ENCODE peak calls at places on chromosomes 4 and X, in six cellular contexts. One of them, this sample, is unnamed.

GRCh38 chrX:47358387-47359065 is 11.9 kb upstream of the ZNF157 start:
- DNase-seq in HepG2: no peak
- DNase-seq in HCT116: no peak
- DNase-seq in H1: no peak
- DNase-seq in GM12878: no peak
- DNase-seq in K562: no peak
- DNase-seq in this sample: no peak

GRCh38 chrX:7120578-7121219 is 26.8 kb upstream of the STS start:
- DNase-seq in HepG2: peak; percentile 69
- DNase-seq in HCT116: no peak
- DNase-seq in H1: no peak
- DNase-seq in GM12878: no peak
- DNase-seq in K562: no peak
- DNase-seq in this sample: no peak

GRCh38 chr4:119521306-119521705 is 107.3 kb downstream of the PDE5A start:
- DNase-seq in HepG2: peak; percentile 18
- DNase-seq in HCT116: no peak
- DNase-seq in H1: no peak
- DNase-seq in GM12878: no peak
- DNase-seq in K562: no peak
- DNase-seq in this sample: no peak

GRCh38 chrX:110396777-110397176 is 38.1 kb downstream of the RTL9 start:
- DNase-seq in HepG2: no peak
- DNase-seq in HCT116: no peak
- DNase-seq in H1: no peak
- DNase-seq in GM12878: no peak
- DNase-seq in K562: no peak
- DNase-seq in this sample: no peak

GRCh38 chr4:81509822-81510221 is 38.1 kb upstream of the RASGEF1B start:
- DNase-seq in HepG2: no peak
- DNase-seq in HCT116: no peak
- DNase-seq in H1: no peak
- DNase-seq in GM12878: no peak
- DNase-seq in K562: no peak
- DNase-seq in this sample: no peak

GRCh38 chrX:69522052-69522451 is 17.9 kb downstream of the NALF2 start:
- DNase-seq in HepG2: no peak
- DNase-seq in HCT116: no peak
- DNase-seq in H1: no peak
- DNase-seq in GM12878: no peak
- DNase-seq in K562: no peak
- DNase-seq in this sample: no peak

GRCh38 chr4:66991521-66991920 is 553.8 kb downstream of the CENPC start:
- DNase-seq in HepG2: no peak
- DNase-seq in HCT116: no peak
- DNase-seq in H1: no peak
- DNase-seq in GM12878: no peak
- DNase-seq in K562: no peak
- DNase-seq in this sample: no peak

GRCh38 chr4:40552536-40552935 is 77.1 kb downstream of the RBM47 start:
- DNase-seq in HepG2: no peak
- DNase-seq in HCT116: no peak
- DNase-seq in H1: no peak
- DNase-seq in GM12878: no peak
- DNase-seq in K562: no peak
- DNase-seq in this sample: no peak

GRCh38 chr4:68209003-68209402 is 36.5 kb downstream of the TMPRSS11B start:
- DNase-seq in HepG2: no peak
- DNase-seq in HCT116: peak; percentile 8
- DNase-seq in H1: no peak
- DNase-seq in GM12878: no peak
- DNase-seq in K562: no peak
- DNase-seq in this sample: no peak

GRCh38 chrX:97844943-97845342 is 961.2 kb downstream of the RPA4 start:
- DNase-seq in HepG2: no peak
- DNase-seq in HCT116: no peak
- DNase-seq in H1: no peak
- DNase-seq in GM12878: no peak
- DNase-seq in K562: no peak
- DNase-seq in this sample: peak; percentile 1

GRCh38 chr4:113394730-113395530 is 345.5 kb downstream of the ANK2 start:
- DNase-seq in HepG2: peak; percentile 88
- DNase-seq in HCT116: peak; percentile 82
- DNase-seq in H1: no peak
- DNase-seq in GM12878: peak; percentile 66
- DNase-seq in K562: peak; percentile 35
- DNase-seq in this sample: peak; percentile 47

GRCh38 chr4:182143822-182144620 is 99.2 kb upstream of the TENM3 start:
- DNase-seq in HepG2: no peak
- DNase-seq in HCT116: no peak
- DNase-seq in H1: peak; percentile 81
- DNase-seq in GM12878: no peak
- DNase-seq in K562: no peak
- DNase-seq in this sample: peak; percentile 84

GRCh38 chrX:103733017-103733416 is 22.3 kb downstream of the TMEM31 start:
- DNase-seq in HepG2: no peak
- DNase-seq in HCT116: no peak
- DNase-seq in H1: no peak
- DNase-seq in GM12878: no peak
- DNase-seq in K562: no peak
- DNase-seq in this sample: no peak

GRCh38 chrX:118615141-118615540 is 112.3 kb upstream of the IL13RA1 start:
- DNase-seq in HepG2: no peak
- DNase-seq in HCT116: no peak
- DNase-seq in H1: no peak
- DNase-seq in GM12878: no peak
- DNase-seq in K562: no peak
- DNase-seq in this sample: no peak

GRCh38 chrX:129529685-129530281 is 6.5 kb upstream of the SMARCA1 start:
- DNase-seq in HepG2: no peak
- DNase-seq in HCT116: no peak
- DNase-seq in H1: no peak
- DNase-seq in GM12878: no peak
- DNase-seq in K562: no peak
- DNase-seq in this sample: peak; percentile 17

GRCh38 chrX:64192673-64193072 is 12.8 kb downstream of the AMER1 start:
- DNase-seq in HepG2: no peak
- DNase-seq in HCT116: no peak
- DNase-seq in H1: no peak
- DNase-seq in GM12878: no peak
- DNase-seq in K562: no peak
- DNase-seq in this sample: no peak

GRCh38 chr4:145218251-145218650 is 37.9 kb upstream of the OTUD4 start:
- DNase-seq in HepG2: no peak
- DNase-seq in HCT116: no peak
- DNase-seq in H1: no peak
- DNase-seq in GM12878: peak; percentile 20
- DNase-seq in K562: no peak
- DNase-seq in this sample: no peak

GRCh38 chrX:84192006-84192405 is 4.0 kb upstream of the RPS6KA6 start:
- DNase-seq in HepG2: no peak
- DNase-seq in HCT116: no peak
- DNase-seq in H1: no peak
- DNase-seq in GM12878: no peak
- DNase-seq in K562: no peak
- DNase-seq in this sample: no peak

GRCh38 chrX:107355533-107355932 is 93.9 kb upstream of the FRMPD3 start:
- DNase-seq in HepG2: no peak
- DNase-seq in HCT116: no peak
- DNase-seq in H1: no peak
- DNase-seq in GM12878: no peak
- DNase-seq in K562: no peak
- DNase-seq in this sample: no peak

GRCh38 chrX:20829665-20830481 is 544.3 kb upstream of the CNKSR2 start:
- DNase-seq in HepG2: no peak
- DNase-seq in HCT116: no peak
- DNase-seq in H1: no peak
- DNase-seq in GM12878: no peak
- DNase-seq in K562: no peak
- DNase-seq in this sample: no peak

GRCh38 chr4:6957994-6958393 is 48.4 kb downstream of the TBC1D14 start:
- DNase-seq in HepG2: no peak
- DNase-seq in HCT116: no peak
- DNase-seq in H1: peak; percentile 39
- DNase-seq in GM12878: no peak
- DNase-seq in K562: no peak
- DNase-seq in this sample: peak; percentile 27

GRCh38 chr4:141339966-141340365 is 119.3 kb downstream of the ZNF330 start:
- DNase-seq in HepG2: no peak
- DNase-seq in HCT116: no peak
- DNase-seq in H1: no peak
- DNase-seq in GM12878: no peak
- DNase-seq in K562: no peak
- DNase-seq in this sample: no peak

DNA sequence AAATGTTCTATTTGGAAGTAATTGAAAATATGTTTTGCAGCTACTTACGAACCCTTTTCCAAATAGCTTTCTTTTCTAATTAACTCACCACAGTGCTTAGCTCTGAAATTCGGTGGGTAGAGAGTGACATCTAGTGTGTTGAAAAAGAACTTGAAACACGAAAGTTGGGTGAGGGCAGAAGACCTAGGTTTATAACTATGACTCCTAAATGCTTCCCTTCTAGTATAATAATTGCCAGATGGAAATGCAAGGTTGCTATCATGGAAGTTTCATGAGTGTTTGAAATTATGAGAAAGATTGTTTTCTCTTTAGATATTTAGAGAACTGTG is 77.2 kb upstream of the NOCT start:
- DNase-seq in HepG2: peak; percentile 27
- DNase-seq in HCT116: peak; percentile 27
- DNase-seq in H1: no peak
- DNase-seq in GM12878: no peak
- DNase-seq in K562: peak; percentile 31
- DNase-seq in this sample: peak; percentile 42
- TF ChIP-seq JUND in HepG2: no peak
- TF ChIP-seq JUND in HCT116: no peak
- TF ChIP-seq JUND in H1: no peak
- TF ChIP-seq JUND in GM12878: no peak
- TF ChIP-seq JUND in K562: no peak
- TF ChIP-seq JUND in this sample: no peak

DNA sequence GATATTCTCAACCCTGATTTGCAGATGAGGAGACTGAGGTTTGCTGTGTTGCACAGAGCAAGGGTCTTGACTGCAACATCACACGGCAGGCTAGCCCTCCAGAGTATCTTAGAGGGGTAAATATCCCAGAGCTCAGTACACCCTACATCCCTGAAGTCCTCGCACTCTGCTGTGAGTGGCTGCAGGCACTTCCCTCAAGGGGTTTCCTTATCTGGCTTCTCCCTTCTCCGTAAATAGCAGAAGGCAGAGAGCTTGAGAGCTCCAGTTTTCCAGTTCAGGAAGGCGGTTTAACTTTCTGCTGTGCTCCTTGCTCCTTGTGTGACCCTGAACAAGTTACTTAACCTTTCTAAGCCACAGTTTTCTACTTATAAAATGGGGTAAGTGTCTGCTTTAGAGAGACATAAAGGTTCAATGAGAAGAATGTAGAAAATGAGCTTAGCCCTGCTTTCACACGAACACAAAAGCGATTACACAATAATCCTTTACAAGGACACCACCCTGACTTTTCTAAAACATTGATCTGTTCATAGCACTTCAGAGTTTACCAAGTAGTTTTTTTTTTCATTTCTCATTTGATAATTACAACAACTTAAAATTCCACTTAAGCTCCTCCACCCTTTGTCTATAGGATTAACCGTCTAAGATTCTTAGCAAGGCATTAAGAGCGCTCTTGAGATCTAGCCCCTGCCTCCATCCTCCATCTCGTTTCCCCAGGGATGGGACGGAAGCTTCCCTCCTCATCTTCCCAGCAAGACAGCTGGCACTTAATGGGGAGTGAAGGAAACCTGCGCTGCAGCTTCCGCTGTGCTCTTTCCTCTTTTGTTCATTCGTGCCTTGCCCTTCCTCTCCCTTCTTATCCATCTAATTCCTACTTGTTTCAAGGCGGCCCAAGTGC is 68.4 kb downstream of the TAPT1 start:
- DNase-seq in HepG2: peak; percentile 26
- DNase-seq in HCT116: no peak
- DNase-seq in H1: no peak
- DNase-seq in GM12878: no peak
- DNase-seq in K562: no peak
- DNase-seq in this sample: no peak
- TF ChIP-seq YY1 in HepG2: no peak
- TF ChIP-seq YY1 in HCT116: no peak
- TF ChIP-seq YY1 in H1: no peak
- TF ChIP-seq YY1 in GM12878: no peak
- TF ChIP-seq YY1 in K562: no peak
- TF ChIP-seq YY1 in this sample: no peak

DNA sequence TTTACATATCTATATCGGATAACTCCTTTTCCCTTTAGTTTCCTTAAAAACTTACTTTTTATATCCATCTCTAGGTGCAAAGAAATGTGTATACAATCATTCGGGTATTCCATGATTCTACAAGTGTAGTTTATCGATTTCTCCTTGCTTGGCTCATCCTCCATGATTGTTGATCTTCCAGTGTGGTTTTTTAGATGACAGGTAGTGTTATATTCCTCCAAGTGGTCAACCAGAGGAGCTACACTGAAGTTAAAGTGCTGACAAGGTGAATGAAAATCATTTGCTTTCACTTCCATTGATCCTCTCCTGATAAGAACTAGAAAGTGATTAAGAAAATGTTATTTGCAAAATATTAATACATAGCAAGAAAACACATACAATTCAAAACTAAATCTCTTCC is 38.5 kb downstream of the TMEM156 start:
- DNase-seq in HepG2: peak; percentile 45
- DNase-seq in HCT116: peak; percentile 21
- DNase-seq in H1: no peak
- DNase-seq in GM12878: no peak
- DNase-seq in K562: no peak
- DNase-seq in this sample: no peak
- TF ChIP-seq JUND in HepG2: no peak
- TF ChIP-seq JUND in HCT116: no peak
- TF ChIP-seq JUND in H1: no peak
- TF ChIP-seq JUND in GM12878: no peak
- TF ChIP-seq JUND in K562: no peak
- TF ChIP-seq JUND in this sample: no peak

DNA sequence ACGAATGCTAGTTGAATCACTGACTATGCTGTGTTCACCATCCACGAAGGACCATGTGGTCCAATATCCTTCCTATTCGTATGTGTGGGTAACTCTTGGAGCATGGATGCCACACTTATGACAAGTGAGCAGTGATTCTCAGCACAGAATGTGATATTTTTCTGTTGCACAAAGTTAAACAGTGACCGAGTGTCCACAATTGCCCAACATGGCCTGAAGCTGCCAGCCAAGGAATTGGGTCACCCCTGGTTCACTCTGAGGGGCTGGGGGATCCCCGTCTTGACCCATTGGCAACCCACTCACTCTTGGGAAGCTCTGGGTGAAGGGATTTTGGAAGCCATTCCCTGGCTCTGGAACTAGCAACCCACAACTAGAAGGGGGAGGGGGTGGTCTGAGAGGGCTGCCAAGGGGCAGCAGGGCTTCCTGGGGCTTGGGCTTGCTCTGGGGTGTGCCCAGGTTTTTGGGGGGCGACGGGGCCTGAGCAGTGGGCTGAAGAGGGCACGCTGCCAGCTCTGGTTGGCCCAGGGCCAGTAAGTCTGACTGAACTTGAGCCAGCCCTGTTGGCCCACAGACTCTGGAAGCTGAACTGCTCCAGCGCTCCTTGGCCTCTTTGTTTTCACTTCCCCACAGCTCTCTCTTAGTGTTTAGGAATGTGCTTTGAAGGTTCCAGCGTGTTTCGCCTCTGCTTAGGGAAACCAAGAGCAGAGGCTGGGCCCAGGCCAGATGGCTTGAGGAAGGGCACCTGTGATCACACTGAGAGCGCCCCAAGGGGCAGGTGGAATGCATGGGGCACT is 43.1 kb upstream of the BCOR start:
- DNase-seq in HepG2: peak; percentile 56
- DNase-seq in HCT116: no peak
- DNase-seq in H1: no peak
- DNase-seq in GM12878: no peak
- DNase-seq in K562: no peak
- DNase-seq in this sample: no peak
- TF ChIP-seq YY1 in HepG2: no peak
- TF ChIP-seq YY1 in HCT116: no peak
- TF ChIP-seq YY1 in H1: no peak
- TF ChIP-seq YY1 in GM12878: no peak
- TF ChIP-seq YY1 in K562: no peak
- TF ChIP-seq YY1 in this sample: no peak